ENCODE peak calls at places on chromosomes 6 and 20, in five cellular contexts. P is breast epithelium, W is IMR-90, R is ovary, H is suprapubic skin. V is an unnamed sample.

GRCh38 chr6:18488526-18489270 is 101.5 kb downstream of the RNF144B start:
- DNase-seq in R (no peak), H (no peak), P (no peak), W (peak), V (no peak)

GRCh38 chr20:62409935-62410741 is 3.1 kb upstream of the CABLES2 start:
- DNase-seq in H (no peak), P (peak), W (no peak), R (peak), V (peak)

GRCh38 chr6:16712250-16712930 is 48.9 kb downstream of the ATXN1 start:
- DNase-seq in P (no peak), W (no peak), R (no peak), H (no peak), V (no peak)

GRCh38 chr6:111564482-111564945 is 41.2 kb downstream of the TRAF3IP2 start:
- DNase-seq in R (no peak), H (no peak), P (no peak), W (peak), V (peak)

GRCh38 chr6:49410564-49410963 is 52.5 kb downstream of the MMUT start:
- DNase-seq in H (no peak), W (no peak), R (no peak), P (no peak), V (no peak)

GRCh38 chr6:89944181-89944755 is 50.0 kb downstream of the GJA10 start:
- DNase-seq in P (no peak), H (no peak), R (no peak), W (peak), V (no peak)

GRCh38 chr6:11011787-11012234 is 32.3 kb downstream of the ELOVL2 start:
- DNase-seq in W (no peak), H (no peak), R (no peak), P (no peak), V (no peak)

GRCh38 chr20:33392016-33392415 is 9.3 kb downstream of the CDK5RAP1 start:
- DNase-seq in H (no peak), P (no peak), W (peak), R (no peak), V (no peak)

GRCh38 chr6:154403803-154404202 is 47.2 kb upstream of the IPCEF1 start:
- DNase-seq in R (peak), P (no peak), H (no peak), W (peak), V (peak)

GRCh38 chr20:60255426-60255825 is 297.2 kb downstream of the CDH26 start:
- DNase-seq in R (no peak), P (no peak), W (no peak), H (no peak), V (peak)

GRCh38 chr6:89032599-89032998 is 48.0 kb upstream of the PNRC1 start:
- DNase-seq in W (no peak), H (no peak), R (no peak), P (no peak), V (no peak)

GRCh38 chr6:138795809-138796469 is at the start of gene ECT2L:
- DNase-seq in P (peak), W (no peak), R (peak), H (peak), V (no peak)

GRCh38 chr20:24878657-24879056 is 70.4 kb upstream of the CST7 start:
- DNase-seq in W (no peak), R (no peak), P (no peak), H (no peak), V (no peak)

GRCh38 chr6:90274481-90275030 is 22.1 kb downstream of the BACH2 start:
- DNase-seq in R (no peak), H (no peak), W (no peak), P (no peak), V (no peak)

GRCh38 chr6:53100561-53100960 is 35.4 kb downstream of the FBXO9 start:
- DNase-seq in H (no peak), R (no peak), P (no peak), W (peak), V (no peak)

GRCh38 chr20:47999166-47999565 is 213.9 kb upstream of the SULF2 start:
- DNase-seq in P (no peak), R (no peak), H (no peak), W (no peak), V (no peak)

GRCh38 chr6:41697902-41698349 is 37.5 kb downstream of the TFEB start:
- DNase-seq in P (no peak), H (no peak), R (no peak), W (peak), V (no peak)

GRCh38 chr6:95923518-95923917 is 92.3 kb upstream of the FUT9 start:
- DNase-seq in P (no peak), H (no peak), R (no peak), W (no peak), V (no peak)

DNA sequence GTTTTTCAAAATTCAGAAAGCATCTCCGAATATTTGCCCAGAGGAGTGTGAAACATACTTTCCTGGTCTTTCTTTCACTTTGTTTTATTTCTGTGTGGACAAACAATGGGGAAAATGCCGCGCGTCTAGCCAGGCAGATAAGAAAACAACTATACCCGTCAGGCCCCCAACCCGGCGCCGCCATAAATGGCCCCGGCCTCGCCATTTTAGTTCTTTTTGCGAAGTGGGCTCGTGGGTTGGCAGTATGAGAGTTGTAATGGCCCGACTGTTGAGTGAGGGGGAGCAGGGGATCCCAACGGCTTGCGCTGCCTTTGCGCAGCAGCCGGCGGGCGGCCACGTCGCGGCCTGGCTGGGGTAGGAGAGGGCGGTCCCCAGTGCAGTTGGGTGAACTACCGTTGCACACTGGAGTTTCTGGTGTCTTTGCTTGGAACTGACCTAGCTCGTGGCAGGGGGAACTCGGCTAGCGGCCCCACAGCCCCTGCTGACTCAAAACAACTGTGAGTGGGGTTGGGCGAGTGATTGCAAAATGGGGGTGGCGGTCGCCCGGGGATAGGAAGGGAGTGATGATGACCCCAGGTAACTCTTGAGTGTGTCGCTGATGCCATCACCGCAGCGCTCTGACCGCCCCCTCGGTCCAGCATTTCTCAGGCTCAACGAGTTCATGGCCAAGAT is 7.3 kb downstream of the HSPA1B start:
- DNase-seq in P (peak), W (no peak), H (peak), R (peak), V (no peak)
- TF ChIP-seq POLR2A in P (peak), W (peak), H (peak), R (peak), V (peak)

GRCh38 chr6:121999458-122000065 is 399.9 kb upstream of the HSF2 start:
- DNase-seq in W (no peak), P (no peak), H (no peak), R (no peak), V (no peak)
- TF ChIP-seq POLR2A in W (no peak), P (no peak), H (no peak), R (no peak), V (no peak)

GRCh38 chr6:33290459-33290858 is 1.1 kb downstream of the PFDN6 start:
- DNase-seq in R (no peak), W (no peak), H (no peak), P (no peak), V (no peak)

GRCh38 chr6:33288942-33289783 is at the start of the genes PFDN6 and WDR46:
- DNase-seq in P (peak), H (peak), R (peak), W (peak), V (peak)

GRCh38 chr6:33286946-33287914 is 1.8 kb downstream of the WDR46 start:
- DNase-seq in H (no peak), W (no peak), R (no peak), P (no peak), V (no peak)

GRCh38 chr6:33288141-33288941 is 698 bp downstream of the WDR46 start:
- DNase-seq in W (no peak), R (no peak), P (no peak), H (no peak), V (no peak)

GRCh38 chr6:33289784-33290315 is 449 bp downstream of the PFDN6 start:
- DNase-seq in R (no peak), P (no peak), W (no peak), H (no peak), V (no peak)
- TF ChIP-seq POLR2A in R (no peak), P (no peak), W (no peak), H (no peak), V (no peak)

DNA sequence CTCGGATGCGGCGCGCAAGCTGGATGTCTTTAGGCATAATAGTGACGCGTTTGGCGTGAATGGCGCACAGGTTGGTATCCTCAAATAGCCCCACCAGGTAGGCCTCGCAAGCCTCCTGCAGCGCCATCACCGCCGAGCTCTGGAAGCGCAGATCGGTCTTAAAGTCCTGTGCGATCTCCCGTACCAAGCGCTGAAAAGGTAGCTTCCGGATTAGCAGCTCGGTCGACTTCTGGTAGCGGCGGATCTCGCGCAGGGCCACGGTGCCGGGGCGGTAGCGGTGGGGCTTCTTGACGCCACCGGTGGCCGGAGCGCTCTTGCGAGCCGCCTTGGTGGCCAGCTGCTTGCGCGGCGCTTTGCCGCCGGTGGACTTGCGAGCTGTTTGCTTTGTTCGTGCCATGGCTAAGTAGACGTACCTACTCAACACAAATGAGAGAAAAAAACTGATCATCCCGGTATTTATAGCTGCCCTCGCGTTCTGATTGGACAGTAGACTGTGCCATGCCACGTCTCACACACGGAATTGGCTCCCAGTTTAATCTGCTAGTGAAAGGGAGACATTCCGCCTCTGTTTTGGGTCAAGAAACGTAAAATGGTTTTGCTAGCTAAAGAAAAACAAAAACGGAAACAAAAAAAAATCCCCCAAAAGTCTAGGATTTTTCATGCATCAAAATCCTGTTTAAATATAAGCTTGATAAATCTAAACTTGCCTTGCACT is 40.1 kb downstream of the OR2B2 start:
- DNase-seq in H (peak), W (peak), P (peak), R (peak), V (no peak)
- TF ChIP-seq POLR2A in H (no peak), W (peak), P (peak), R (peak), V (peak)